ENCODE peak calls at places on chromosomes 1 and 21, in four cellular contexts. A, F, V and J are unnamed samples.

GRCh38 chr1:156868341-156868740 is 7.7 kb downstream of the NTRK1 start:
- DNase-seq in A (no peak), F (no peak), V (no peak), J (no peak)

GRCh38 chr1:88922214-88922613 is 30.8 kb upstream of the GTF2B start:
- DNase-seq in A (no peak), F (no peak), V (no peak), J (no peak)

GRCh38 chr1:151854658-151855057 is 1.1 kb upstream of the THEM5 start:
- DNase-seq in A (peak), F (no peak), V (no peak), J (no peak)

GRCh38 chr1:178529364-178530036 is 16.6 kb downstream of the TEX35 start:
- DNase-seq in A (no peak), F (no peak), V (no peak), J (no peak)

GRCh38 chr21:40852563-40852962 is 5.6 kb upstream of the DSCAM start:
- DNase-seq in A (no peak), F (no peak), V (no peak), J (no peak)

GRCh38 chr1:184824716-184825323 is 70.2 kb upstream of the EDEM3 start:
- DNase-seq in A (no peak), F (no peak), V (no peak), J (no peak)

GRCh38 chr1:91007827-91008226 is 14.0 kb downstream of the ZNF644 start:
- DNase-seq in A (no peak), F (no peak), V (no peak), J (no peak)

GRCh38 chr1:54272134-54272533 is 72.2 kb downstream of the MRPL37 start:
- DNase-seq in A (no peak), F (no peak), V (no peak), J (no peak)

GRCh38 chr1:164625004-164625617 is 66.1 kb downstream of the PBX1 start:
- DNase-seq in A (no peak), F (no peak), V (no peak), J (no peak)

GRCh38 chr1:11338351-11338809 is 65.4 kb downstream of the UBIAD1 start:
- DNase-seq in A (no peak), F (no peak), V (no peak), J (no peak)

GRCh38 chr1:180920193-180920592 is 7.5 kb downstream of the KIAA1614 start:
- DNase-seq in A (no peak), F (no peak), V (no peak), J (no peak)

GRCh38 chr1:57623039-57623790 is 199.4 kb upstream of the DAB1 start:
- DNase-seq in A (peak), F (no peak), V (no peak), J (peak)

GRCh38 chr1:86551305-86551704 is 4.4 kb downstream of the CLCA4 start:
- DNase-seq in A (no peak), F (no peak), V (no peak), J (no peak)

GRCh38 chr1:58392083-58392482 is 154.4 kb downstream of the OMA1 start:
- DNase-seq in A (no peak), F (no peak), V (no peak), J (no peak)